ENCODE peak calls at places on chromosome 11, in five cellular contexts. F is OCI-LY7, T is hepatocyte, L is psoas muscle, Y is fibroblast of lung. B is an unnamed sample.

GRCh38 chr11:16873289-16873688 is 134.8 kb downstream of the C11orf58 start:
- DNase-seq in F (no peak), T (no peak), L (no peak), Y (peak; percentile 51), B (no peak)

GRCh38 chr11:102831128-102831708 is 12.2 kb downstream of the MMP3 start:
- DNase-seq in F (no peak), T (peak; percentile 44), L (peak; percentile 64), Y (peak; percentile 53), B (no peak)

GRCh38 chr11:130631119-130631518 is 182.7 kb downstream of the ADAMTS15 start:
- DNase-seq in F (no peak), T (no peak), L (no peak), Y (peak; percentile 97), B (peak; percentile 71)

GRCh38 chr11:131867457-131868257 is 497.2 kb downstream of the NTM start:
- DNase-seq in F (peak; percentile 5), T (peak; percentile 78), L (peak; percentile 70), Y (peak; percentile 77), B (peak; percentile 68)

GRCh38 chr11:99320769-99321290 is 300.1 kb downstream of the CNTN5 start:
- DNase-seq in F (no peak), T (no peak), L (no peak), Y (no peak), B (no peak)

GRCh38 chr11:131924001-131924400 is 553.6 kb downstream of the NTM start:
- DNase-seq in F (no peak), T (no peak), L (no peak), Y (peak; percentile 52), B (no peak)

GRCh38 chr11:33735426-33736147 is 636 bp downstream of the CD59 start:
- DNase-seq in F (peak; percentile 76), T (peak; percentile 48), L (peak; percentile 73), Y (peak; percentile 27), B (no peak)

GRCh38 chr11:78039391-78039918 is 16.4 kb upstream of the KCTD14 start:
- DNase-seq in F (no peak), T (no peak), L (no peak), Y (no peak), B (no peak)

GRCh38 chr11:2302844-2303626 is 1.2 kb downstream of the TSPAN32 start:
- DNase-seq in F (no peak), T (peak; percentile 19), L (peak; percentile 54), Y (no peak), B (no peak)

GRCh38 chr11:116774661-116775060 is 1.9 kb upstream of the BUD13 start:
- DNase-seq in F (no peak), T (no peak), L (no peak), Y (no peak), B (no peak)

GRCh38 chr11:47179655-47179991 is 2.9 kb upstream of the ARFGAP2 start:
- DNase-seq in F (peak; percentile 83), T (peak; percentile 62), L (peak; percentile 69), Y (no peak), B (no peak)

GRCh38 chr11:88414385-88414861 is 76.9 kb upstream of the CTSC start:
- DNase-seq in F (no peak), T (peak; percentile 67), L (no peak), Y (peak; percentile 81), B (peak; percentile 11)

GRCh38 chr11:33179431-33179830 is 18.2 kb upstream of the CSTF3 start:
- DNase-seq in F (no peak), T (no peak), L (no peak), Y (peak; percentile 23), B (no peak)

GRCh38 chr11:34126959-34127848 is 21.8 kb downstream of the NAT10 start:
- DNase-seq in F (no peak), T (no peak), L (no peak), Y (no peak), B (no peak)

GRCh38 chr11:128928400-128928799 is 14.3 kb downstream of the TP53AIP1 start:
- DNase-seq in F (peak; percentile 11), T (no peak), L (no peak), Y (no peak), B (no peak)

GRCh38 chr11:113193077-113193476 is 121.3 kb upstream of the TTC12 start:
- DNase-seq in F (no peak), T (no peak), L (no peak), Y (no peak), B (no peak)

GRCh38 chr11:13682212-13682611 is 13.7 kb downstream of the FAR1 start:
- DNase-seq in F (no peak), T (no peak), L (no peak), Y (no peak), B (no peak)

GRCh38 chr11:36452231-36452630 is 57.8 kb downstream of the TRAF6 start:
- DNase-seq in F (no peak), T (no peak), L (no peak), Y (peak; percentile 77), B (peak; percentile 32)

GRCh38 chr11:117851091-117851490 is 25.4 kb downstream of the FXYD6 start:
- DNase-seq in F (no peak), T (no peak), L (no peak), Y (peak; percentile 18), B (no peak)

GRCh38 chr11:34255101-34255500 is 102.7 kb downstream of the ABTB2 start:
- DNase-seq in F (no peak), T (no peak), L (no peak), Y (no peak), B (no peak)

GRCh38 chr11:99419991-99420390 is 399.2 kb downstream of the CNTN5 start:
- DNase-seq in F (no peak), T (no peak), L (no peak), Y (peak; percentile 24), B (no peak)

GRCh38 chr11:96017872-96018271 is 94.0 kb upstream of the MTMR2 start:
- DNase-seq in F (no peak), T (no peak), L (no peak), Y (no peak), B (no peak)

GRCh38 chr11:75099635-75100034 is 3.0 kb upstream of the OR2AT4 start:
- DNase-seq in F (no peak), T (no peak), L (no peak), Y (no peak), B (no peak)

GRCh38 chr11:66419825-66420224 is 1.0 kb upstream of the NPAS4 start:
- DNase-seq in F (no peak), T (no peak), L (no peak), Y (no peak), B (no peak)

GRCh38 chr11:107770546-107770945 is 58.7 kb upstream of the SLN start:
- DNase-seq in F (no peak), T (peak; percentile 21), L (no peak), Y (peak; percentile 70), B (no peak)

DNA sequence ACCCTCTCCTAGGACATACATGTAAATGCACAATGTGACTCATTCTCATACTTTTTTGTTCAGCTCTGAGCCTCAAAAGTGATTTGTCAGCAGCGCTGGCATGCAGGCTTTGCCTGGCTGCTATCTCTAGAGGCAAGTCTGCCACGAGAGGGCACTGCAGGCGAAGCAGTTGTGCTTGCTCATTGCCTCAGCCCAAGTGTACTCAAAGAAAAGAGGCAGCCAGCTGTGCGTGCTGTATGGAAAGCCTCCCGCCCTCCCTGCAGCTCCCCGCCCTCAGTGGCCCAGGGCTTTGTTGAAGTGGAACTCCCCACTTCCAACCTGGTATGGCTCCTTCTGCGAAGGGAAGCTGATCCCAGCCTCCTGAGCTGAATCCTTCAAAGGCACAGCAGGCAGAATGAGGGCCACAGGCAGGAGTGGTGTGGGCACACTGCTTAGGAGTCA is 16.3 kb downstream of the SDHAF2 start:
- DNase-seq in F (peak; percentile 79), T (peak; percentile 95), L (peak; percentile 97), Y (peak; percentile 93), B (peak; percentile 89)
- H3K4me3 ChIP-seq in F (no peak overlapping the region), T (no peak overlapping the region), L (no peak overlapping the region), Y (no peak overlapping the region), B (no peak overlapping the region)

GRCh38 chr11:6653055-6653454 is 2.6 kb downstream of the DCHS1 start:
- DNase-seq in F (no peak), T (no peak), L (no peak), Y (no peak), B (no peak)
- H3K4me3 ChIP-seq in F (no peak overlapping the region), T (no peak overlapping the region), L (no peak overlapping the region), Y (no peak overlapping the region), B (no peak overlapping the region)

GRCh38 chr11:4636136-4636535 is 1.1 kb upstream of the OR51D1 start:
- DNase-seq in F (no peak), T (no peak), L (no peak), Y (no peak), B (no peak)
- H3K4me3 ChIP-seq in F (no peak overlapping the region), T (no peak overlapping the region), L (no peak overlapping the region), Y (no peak overlapping the region), B (no peak overlapping the region)

GRCh38 chr11:10688401-10688800 is 5.2 kb downstream of the IRAG1 start:
- DNase-seq in F (no peak), T (no peak), L (no peak), Y (peak; percentile 82), B (no peak)
- H3K4me3 ChIP-seq in F (no peak overlapping the region), T (no peak overlapping the region), L (no peak overlapping the region), Y (no peak overlapping the region), B (no peak overlapping the region)

DNA sequence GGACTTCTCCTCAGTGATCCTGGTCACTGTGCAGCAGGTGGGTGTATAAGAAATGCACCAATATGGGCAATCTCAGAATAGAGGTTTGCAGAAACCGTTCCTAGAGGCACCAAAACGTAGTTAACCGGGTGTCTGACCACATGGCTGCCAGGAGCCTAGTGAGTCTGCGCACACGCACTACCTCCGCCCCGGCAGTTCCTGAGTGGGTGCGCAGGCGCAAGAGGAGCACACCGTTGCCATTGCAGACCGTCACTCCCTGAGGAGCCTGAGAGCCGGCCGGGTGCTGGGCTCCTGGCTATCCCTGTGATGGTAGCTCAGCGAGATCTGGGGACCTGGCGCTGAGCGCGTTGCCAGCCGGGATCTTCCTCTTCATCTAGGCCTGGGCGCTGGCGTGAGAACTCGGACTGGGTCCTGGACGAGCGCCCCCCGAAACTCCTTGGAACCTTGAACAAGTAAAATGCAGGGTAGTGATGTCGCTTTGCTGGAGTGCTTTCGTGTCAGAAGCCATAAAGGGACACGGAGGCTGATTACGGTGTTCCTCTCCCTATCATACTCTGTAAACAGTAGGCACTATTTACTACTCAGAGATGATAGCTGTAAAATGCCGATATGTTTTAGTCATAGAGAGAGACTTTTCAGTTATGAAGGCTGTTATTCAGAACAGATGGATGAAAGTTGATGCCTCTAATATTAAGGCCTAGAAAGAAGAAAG is at the start of gene MS4A13:
- DNase-seq in F (no peak), T (no peak), L (no peak), Y (no peak), B (no peak)
- H3K4me3 ChIP-seq in F (no peak within 1 kb of the TSS), T (no peak within 1 kb of the TSS), L (no peak within 1 kb of the TSS), Y (no peak within 1 kb of the TSS), B (no peak within 1 kb of the TSS)

GRCh38 chr11:69000391-69000790 is 12.7 kb downstream of the MRGPRF start:
- DNase-seq in F (no peak), T (no peak), L (peak; percentile 23), Y (no peak), B (no peak)
- H3K4me3 ChIP-seq in F (no peak overlapping the region), T (no peak overlapping the region), L (no peak overlapping the region), Y (no peak overlapping the region), B (no peak overlapping the region)

GRCh38 chr11:35418847-35419712 is at the start of gene SLC1A2:
- DNase-seq in F (no peak), T (peak; percentile 41), L (peak; percentile 52), Y (peak; percentile 23), B (no peak)
- H3K4me3 ChIP-seq in F (no peak within 1 kb of the TSS), T (peak within 1 kb of the TSS; percentile 36), L (peak within 1 kb of the TSS; percentile 63), Y (peak within 1 kb of the TSS; percentile 9), B (peak within 1 kb of the TSS; percentile 54)

B was measured in AG09309.